ENCODE peak calls at places on chromosomes 3 and 15, in six cellular contexts. I is stimulated activated CD4-positive, alpha-beta T cell treated with anti-CD3 and anti-CD28 coated beads, Interleukin-2, amount 100 ng/mL, for 48 hours; U is activated T-helper 1 cell treated with anti-CD3 and anti-CD28 coated beads, Interleukin-2, amount 50 U/mL, for 16 hours; T is dorsolateral prefrontal cortex; H is AML-193; V is non-pigmented ciliary epithelial cell. C is an unnamed sample.
A peak's percentile ranks its signal among the peaks of the same experiment; 100 is the strongest.

GRCh38 chr3:67529915-67530314 is 124.5 kb downstream of the SUCLG2 start:
- DNase-seq in I (no peak), U (no peak), T (no peak), H (no peak), V (no peak), C (no peak)

GRCh38 chr15:71786673-71787072 is 23.7 kb upstream of the NR2E3 start:
- DNase-seq in I (no peak), U (no peak), T (no peak), H (no peak), V (no peak), C (no peak)

GRCh38 chr15:101675796-101676582 is 23.8 kb upstream of the TM2D3 start:
- DNase-seq in I (no peak), U (no peak), T (no peak), H (no peak), V (no peak), C (no peak)

GRCh38 chr3:36859494-36859893 is 85.4 kb downstream of the TRANK1 start:
- DNase-seq in I (no peak), U (no peak), T (no peak), H (no peak), V (no peak), C (no peak)

GRCh38 chr3:193905541-193905940 is 230.4 kb upstream of the HES1 start:
- DNase-seq in I (no peak), U (no peak), T (no peak), H (no peak), V (no peak), C (no peak)

GRCh38 chr3:150147776-150148175 is 177.1 kb upstream of the PFN2 start:
- DNase-seq in I (no peak), U (no peak), T (no peak), H (no peak), V (peak; percentile 85), C (no peak)

GRCh38 chr3:19645093-19645492 is 288.9 kb downstream of the EFHB start:
- DNase-seq in I (no peak), U (no peak), T (no peak), H (no peak), V (no peak), C (no peak)

GRCh38 chr3:196949750-196950149 is 7.4 kb upstream of the NCBP2 start:
- DNase-seq in I (no peak), U (no peak), T (no peak), H (no peak), V (no peak), C (no peak)

GRCh38 chr3:157077565-157077991 is 82.4 kb downstream of the CCNL1 start:
- DNase-seq in I (no peak), U (no peak), T (no peak), H (no peak), V (no peak), C (no peak)

GRCh38 chr15:91821458-91821857 is 32.0 kb upstream of the SLCO3A1 start:
- DNase-seq in I (no peak), U (no peak), T (no peak), H (no peak), V (no peak), C (no peak)

GRCh38 chr15:67146214-67146613 is 80.8 kb downstream of the SMAD3 start:
- DNase-seq in I (no peak), U (no peak), T (no peak), H (no peak), V (no peak), C (no peak)

GRCh38 chr3:62088472-62089104 is 284.8 kb downstream of the FEZF2 start:
- DNase-seq in I (no peak), U (no peak), T (no peak), H (no peak), V (no peak), C (no peak)

GRCh38 chr15:69703495-69704187 is 251.0 kb downstream of the RPLP1 start:
- DNase-seq in I (no peak), U (no peak), T (no peak), H (no peak), V (no peak), C (no peak)

GRCh38 chr15:33098082-33099058 is 96.1 kb downstream of the FMN1 start:
- DNase-seq in I (no peak), U (no peak), T (no peak), H (peak; percentile 10), V (peak; percentile 76), C (no peak)

GRCh38 chr15:66472176-66472999 is 25.2 kb downstream of the SNAPC5 start:
- DNase-seq in I (no peak), U (no peak), T (no peak), H (no peak), V (no peak), C (peak; percentile 14)

GRCh38 chr3:34856577-34856976 is 782.7 kb upstream of the ARPP21 start:
- DNase-seq in I (no peak), U (no peak), T (no peak), H (no peak), V (no peak), C (no peak)

GRCh38 chr3:156382458-156383346 is 172.2 kb downstream of the SSR3 start:
- DNase-seq in I (peak; percentile 15), U (no peak), T (no peak), H (peak; percentile 39), V (peak; percentile 5), C (peak; percentile 32)

GRCh38 chr15:90001062-90001682 is at the start of gene ZNF710:
- DNase-seq in I (peak; percentile 23), U (no peak), T (no peak), H (no peak), V (no peak), C (peak; percentile 69)

C was measured in DND-41.